ENCODE peak calls at places on chromosomes 3 and 15, in four cellular contexts. One of them, this sample, is unnamed.
A peak's percentile ranks its signal among the peaks of the same experiment; 100 is the strongest.

GRCh38 chr3:191331443-191331842 is 1.1 kb upstream of the UTS2B start:
- DNase-seq in SW 1271: no peak
- DNase-seq in stimulated activated CD4-positive, alpha-beta T cell treated with anti-CD3 and anti-CD28 coated beads, Interleukin-12 subunit alpha, Interleukin-12 subunit beta, amount 100 ng/mL, for 48 hours: no peak
- DNase-seq in NCI-H446: no peak
- DNase-seq in this sample: no peak

GRCh38 chr3:55198554-55198953 is 270.7 kb upstream of the LRTM1 start:
- DNase-seq in SW 1271: no peak
- DNase-seq in stimulated activated CD4-positive, alpha-beta T cell treated with anti-CD3 and anti-CD28 coated beads, Interleukin-12 subunit alpha, Interleukin-12 subunit beta, amount 100 ng/mL, for 48 hours: no peak
- DNase-seq in NCI-H446: no peak
- DNase-seq in this sample: no peak

GRCh38 chr3:168844502-168845482 is 749.1 kb upstream of the GOLIM4 start:
- DNase-seq in SW 1271: no peak
- DNase-seq in stimulated activated CD4-positive, alpha-beta T cell treated with anti-CD3 and anti-CD28 coated beads, Interleukin-12 subunit alpha, Interleukin-12 subunit beta, amount 100 ng/mL, for 48 hours: no peak
- DNase-seq in NCI-H446: no peak
- DNase-seq in this sample: no peak

GRCh38 chr3:67386446-67386845 is 268.0 kb downstream of the SUCLG2 start:
- DNase-seq in SW 1271: no peak
- DNase-seq in stimulated activated CD4-positive, alpha-beta T cell treated with anti-CD3 and anti-CD28 coated beads, Interleukin-12 subunit alpha, Interleukin-12 subunit beta, amount 100 ng/mL, for 48 hours: no peak
- DNase-seq in NCI-H446: no peak
- DNase-seq in this sample: no peak

GRCh38 chr3:46393554-46394434 is 13.1 kb downstream of the CCR5AS start:
- DNase-seq in SW 1271: no peak
- DNase-seq in stimulated activated CD4-positive, alpha-beta T cell treated with anti-CD3 and anti-CD28 coated beads, Interleukin-12 subunit alpha, Interleukin-12 subunit beta, amount 100 ng/mL, for 48 hours: no peak
- DNase-seq in NCI-H446: no peak
- DNase-seq in this sample: no peak

GRCh38 chr3:129758921-129759320 is 134.6 kb downstream of the TMCC1 start:
- DNase-seq in SW 1271: no peak
- DNase-seq in stimulated activated CD4-positive, alpha-beta T cell treated with anti-CD3 and anti-CD28 coated beads, Interleukin-12 subunit alpha, Interleukin-12 subunit beta, amount 100 ng/mL, for 48 hours: no peak
- DNase-seq in NCI-H446: no peak
- DNase-seq in this sample: no peak

GRCh38 chr15:55245058-55245457 is 44.6 kb downstream of the RAB27A start:
- DNase-seq in SW 1271: no peak
- DNase-seq in stimulated activated CD4-positive, alpha-beta T cell treated with anti-CD3 and anti-CD28 coated beads, Interleukin-12 subunit alpha, Interleukin-12 subunit beta, amount 100 ng/mL, for 48 hours: no peak
- DNase-seq in NCI-H446: no peak
- DNase-seq in this sample: no peak

GRCh38 chr15:82873000-82873680 is 63.7 kb downstream of the WHAMM start:
- DNase-seq in SW 1271: no peak
- DNase-seq in stimulated activated CD4-positive, alpha-beta T cell treated with anti-CD3 and anti-CD28 coated beads, Interleukin-12 subunit alpha, Interleukin-12 subunit beta, amount 100 ng/mL, for 48 hours: no peak
- DNase-seq in NCI-H446: no peak
- DNase-seq in this sample: no peak

GRCh38 chr3:60403866-60404265 is 847.4 kb downstream of the FHIT start:
- DNase-seq in SW 1271: no peak
- DNase-seq in stimulated activated CD4-positive, alpha-beta T cell treated with anti-CD3 and anti-CD28 coated beads, Interleukin-12 subunit alpha, Interleukin-12 subunit beta, amount 100 ng/mL, for 48 hours: no peak
- DNase-seq in NCI-H446: no peak
- DNase-seq in this sample: no peak

GRCh38 chr3:142263126-142263525 is 37.7 kb upstream of the GK5 start:
- DNase-seq in SW 1271: no peak
- DNase-seq in stimulated activated CD4-positive, alpha-beta T cell treated with anti-CD3 and anti-CD28 coated beads, Interleukin-12 subunit alpha, Interleukin-12 subunit beta, amount 100 ng/mL, for 48 hours: no peak
- DNase-seq in NCI-H446: no peak
- DNase-seq in this sample: no peak

GRCh38 chr3:14391033-14391432 is 11.4 kb upstream of the SLC6A6 start:
- DNase-seq in SW 1271: no peak
- DNase-seq in stimulated activated CD4-positive, alpha-beta T cell treated with anti-CD3 and anti-CD28 coated beads, Interleukin-12 subunit alpha, Interleukin-12 subunit beta, amount 100 ng/mL, for 48 hours: no peak
- DNase-seq in NCI-H446: peak; percentile 36
- DNase-seq in this sample: peak; percentile 83

GRCh38 chr3:43704697-43705096 is 14.0 kb downstream of the ABHD5 start:
- DNase-seq in SW 1271: no peak
- DNase-seq in stimulated activated CD4-positive, alpha-beta T cell treated with anti-CD3 and anti-CD28 coated beads, Interleukin-12 subunit alpha, Interleukin-12 subunit beta, amount 100 ng/mL, for 48 hours: no peak
- DNase-seq in NCI-H446: peak; percentile 3
- DNase-seq in this sample: no peak

GRCh38 chr3:143464850-143465249 is 345.3 kb downstream of the CHST2 start:
- DNase-seq in SW 1271: no peak
- DNase-seq in stimulated activated CD4-positive, alpha-beta T cell treated with anti-CD3 and anti-CD28 coated beads, Interleukin-12 subunit alpha, Interleukin-12 subunit beta, amount 100 ng/mL, for 48 hours: no peak
- DNase-seq in NCI-H446: peak; percentile 79
- DNase-seq in this sample: no peak

GRCh38 chr15:67639591-67639990 is 97.1 kb downstream of the MAP2K5 start:
- DNase-seq in SW 1271: no peak
- DNase-seq in stimulated activated CD4-positive, alpha-beta T cell treated with anti-CD3 and anti-CD28 coated beads, Interleukin-12 subunit alpha, Interleukin-12 subunit beta, amount 100 ng/mL, for 48 hours: no peak
- DNase-seq in NCI-H446: no peak
- DNase-seq in this sample: no peak

GRCh38 chr3:143928541-143929255 is 42.9 kb upstream of the DIPK2A start:
- DNase-seq in SW 1271: no peak
- DNase-seq in stimulated activated CD4-positive, alpha-beta T cell treated with anti-CD3 and anti-CD28 coated beads, Interleukin-12 subunit alpha, Interleukin-12 subunit beta, amount 100 ng/mL, for 48 hours: no peak
- DNase-seq in NCI-H446: no peak
- DNase-seq in this sample: no peak

GRCh38 chr15:99704444-99704838 is 28.8 kb downstream of the LYSMD4 start:
- DNase-seq in SW 1271: peak; percentile 38
- DNase-seq in stimulated activated CD4-positive, alpha-beta T cell treated with anti-CD3 and anti-CD28 coated beads, Interleukin-12 subunit alpha, Interleukin-12 subunit beta, amount 100 ng/mL, for 48 hours: no peak
- DNase-seq in NCI-H446: peak; percentile 85
- DNase-seq in this sample: peak; percentile 34

GRCh38 chr3:88019024-88019423 is 39.8 kb downstream of the CGGBP1 start:
- DNase-seq in SW 1271: no peak
- DNase-seq in stimulated activated CD4-positive, alpha-beta T cell treated with anti-CD3 and anti-CD28 coated beads, Interleukin-12 subunit alpha, Interleukin-12 subunit beta, amount 100 ng/mL, for 48 hours: no peak
- DNase-seq in NCI-H446: no peak
- DNase-seq in this sample: no peak

GRCh38 chr3:134325106-134325705 is 49.0 kb downstream of the AMOTL2 start:
- DNase-seq in SW 1271: no peak
- DNase-seq in stimulated activated CD4-positive, alpha-beta T cell treated with anti-CD3 and anti-CD28 coated beads, Interleukin-12 subunit alpha, Interleukin-12 subunit beta, amount 100 ng/mL, for 48 hours: no peak
- DNase-seq in NCI-H446: no peak
- DNase-seq in this sample: no peak

GRCh38 chr3:47418167-47419082 is 37.6 kb downstream of the PTPN23 start:
- DNase-seq in SW 1271: no peak
- DNase-seq in stimulated activated CD4-positive, alpha-beta T cell treated with anti-CD3 and anti-CD28 coated beads, Interleukin-12 subunit alpha, Interleukin-12 subunit beta, amount 100 ng/mL, for 48 hours: no peak
- DNase-seq in NCI-H446: no peak
- DNase-seq in this sample: no peak

GRCh38 chr15:70528270-70528706 is 235.1 kb downstream of the UACA start:
- DNase-seq in SW 1271: no peak
- DNase-seq in stimulated activated CD4-positive, alpha-beta T cell treated with anti-CD3 and anti-CD28 coated beads, Interleukin-12 subunit alpha, Interleukin-12 subunit beta, amount 100 ng/mL, for 48 hours: peak; percentile 39
- DNase-seq in NCI-H446: no peak
- DNase-seq in this sample: no peak

GRCh38 chr15:95715116-95715888 is 615.2 kb upstream of the NR2F2 start:
- DNase-seq in SW 1271: no peak
- DNase-seq in stimulated activated CD4-positive, alpha-beta T cell treated with anti-CD3 and anti-CD28 coated beads, Interleukin-12 subunit alpha, Interleukin-12 subunit beta, amount 100 ng/mL, for 48 hours: no peak
- DNase-seq in NCI-H446: no peak
- DNase-seq in this sample: no peak

GRCh38 chr15:97684249-97684648 is 276.3 kb upstream of the ARRDC4 start:
- DNase-seq in SW 1271: no peak
- DNase-seq in stimulated activated CD4-positive, alpha-beta T cell treated with anti-CD3 and anti-CD28 coated beads, Interleukin-12 subunit alpha, Interleukin-12 subunit beta, amount 100 ng/mL, for 48 hours: no peak
- DNase-seq in NCI-H446: no peak
- DNase-seq in this sample: no peak

GRCh38 chr3:98797905-98798304 is 34.8 kb downstream of the ST3GAL6 start:
- DNase-seq in SW 1271: no peak
- DNase-seq in stimulated activated CD4-positive, alpha-beta T cell treated with anti-CD3 and anti-CD28 coated beads, Interleukin-12 subunit alpha, Interleukin-12 subunit beta, amount 100 ng/mL, for 48 hours: no peak
- DNase-seq in NCI-H446: no peak
- DNase-seq in this sample: no peak

GRCh38 chr15:97692317-97693015 is 268.0 kb upstream of the ARRDC4 start:
- DNase-seq in SW 1271: no peak
- DNase-seq in stimulated activated CD4-positive, alpha-beta T cell treated with anti-CD3 and anti-CD28 coated beads, Interleukin-12 subunit alpha, Interleukin-12 subunit beta, amount 100 ng/mL, for 48 hours: no peak
- DNase-seq in NCI-H446: no peak
- DNase-seq in this sample: no peak

GRCh38 chr3:172140499-172141391 is 101.4 kb downstream of the FNDC3B start:
- DNase-seq in SW 1271: peak; percentile 82
- DNase-seq in stimulated activated CD4-positive, alpha-beta T cell treated with anti-CD3 and anti-CD28 coated beads, Interleukin-12 subunit alpha, Interleukin-12 subunit beta, amount 100 ng/mL, for 48 hours: no peak
- DNase-seq in NCI-H446: no peak
- DNase-seq in this sample: peak; percentile 55

GRCh38 chr15:71239592-71240364 is 124.5 kb downstream of the THSD4 start:
- DNase-seq in SW 1271: no peak
- DNase-seq in stimulated activated CD4-positive, alpha-beta T cell treated with anti-CD3 and anti-CD28 coated beads, Interleukin-12 subunit alpha, Interleukin-12 subunit beta, amount 100 ng/mL, for 48 hours: no peak
- DNase-seq in NCI-H446: no peak
- DNase-seq in this sample: no peak

GRCh38 chr3:133910422-133910821 is 14.7 kb upstream of the RAB6B start:
- DNase-seq in SW 1271: no peak
- DNase-seq in stimulated activated CD4-positive, alpha-beta T cell treated with anti-CD3 and anti-CD28 coated beads, Interleukin-12 subunit alpha, Interleukin-12 subunit beta, amount 100 ng/mL, for 48 hours: no peak
- DNase-seq in NCI-H446: no peak
- DNase-seq in this sample: no peak